ENCODE peak calls at places on chromosomes 7 and 10, in eight cellular contexts. J is GM12892, I is transverse colon, Y is HCT116, Z is HL-60, L is SK-N-SH, G is prostate gland, R is H1. P is an unnamed sample.

GRCh38 chr7:92634125-92634710 is 44.0 kb upstream of the FAM133B start:
- DNase-seq in J (no peak), I (no peak), Y (no peak), Z (no peak), L (no peak), G (no peak), R (no peak), P (no peak)

GRCh38 chr10:36256166-36256565 is 614.1 kb upstream of the FZD8 start:
- DNase-seq in J (no peak), I (no peak), Y (no peak), Z (no peak), L (no peak), G (no peak), R (no peak), P (no peak)

GRCh38 chr7:138610671-138611170 is 90.4 kb downstream of the SVOPL start:
- DNase-seq in J (no peak), I (no peak), Y (no peak), Z (no peak), L (no peak), G (no peak), R (no peak), P (no peak)

GRCh38 chr7:25732771-25733217 is 419.2 kb upstream of the NFE2L3 start:
- DNase-seq in J (no peak), I (no peak), Y (no peak), Z (no peak), L (no peak), G (no peak), R (peak), P (no peak)

GRCh38 chr10:79127151-79127961 is 58.6 kb downstream of the ZMIZ1 start:
- DNase-seq in J (no peak), I (peak), Y (peak), Z (peak), L (no peak), G (peak), R (peak), P (peak)

GRCh38 chr7:93307131-93307660 is 75.0 kb downstream of the VPS50 start:
- DNase-seq in J (no peak), I (no peak), Y (no peak), Z (no peak), L (no peak), G (no peak), R (no peak), P (no peak)

GRCh38 chr10:67297637-67298181 is 371.9 kb downstream of the LRRTM3 start:
- DNase-seq in J (no peak), I (no peak), Y (no peak), Z (no peak), L (no peak), G (no peak), R (no peak), P (no peak)

GRCh38 chr7:3754488-3755365 is 453.7 kb downstream of the SDK1 start:
- DNase-seq in J (no peak), I (peak), Y (no peak), Z (no peak), L (peak), G (no peak), R (peak), P (no peak)

GRCh38 chr7:140005754-140006503 is 56.8 kb downstream of the PARP12 start:
- DNase-seq in J (no peak), I (no peak), Y (peak), Z (no peak), L (no peak), G (no peak), R (peak), P (no peak)

GRCh38 chr7:28942158-28942557 is 16.0 kb downstream of the TRIL start:
- DNase-seq in J (no peak), I (no peak), Y (no peak), Z (no peak), L (no peak), G (no peak), R (no peak), P (no peak)

GRCh38 chr7:89839329-89839728 is 314.9 kb upstream of the STEAP1 start:
- DNase-seq in J (no peak), I (no peak), Y (no peak), Z (no peak), L (no peak), G (no peak), R (no peak), P (no peak)

GRCh38 chr7:14691597-14692203 is 210.9 kb downstream of the DGKB start:
- DNase-seq in J (no peak), I (peak), Y (peak), Z (peak), L (peak), G (peak), R (peak), P (no peak)

GRCh38 chr7:7768977-7769376 is 50.6 kb upstream of the RPA3 start:
- DNase-seq in J (no peak), I (no peak), Y (no peak), Z (no peak), L (peak), G (no peak), R (no peak), P (no peak)

GRCh38 chr7:150955519-150956394 is 22.4 kb downstream of the KCNH2 start:
- DNase-seq in J (no peak), I (peak), Y (no peak), Z (no peak), L (peak), G (no peak), R (no peak), P (no peak)

GRCh38 chr7:5237286-5237685 is 45.5 kb upstream of the SLC29A4 start:
- DNase-seq in J (no peak), I (peak), Y (no peak), Z (peak), L (no peak), G (peak), R (no peak), P (peak)

GRCh38 chr10:93149761-93150160 is 76.1 kb downstream of the CYP26A1 start:
- DNase-seq in J (no peak), I (no peak), Y (no peak), Z (no peak), L (no peak), G (no peak), R (no peak), P (no peak)

GRCh38 chr7:135335628-135336139 is 102.0 kb downstream of the STRA8 start:
- DNase-seq in J (peak), I (peak), Y (peak), Z (no peak), L (peak), G (peak), R (peak), P (no peak)

GRCh38 chr7:43700646-43701501 is 28.4 kb downstream of the COA1 start:
- DNase-seq in J (no peak), I (no peak), Y (no peak), Z (no peak), L (no peak), G (no peak), R (no peak), P (no peak)

GRCh38 chr10:98536551-98536950 is 89.8 kb upstream of the HPS1 start:
- DNase-seq in J (no peak), I (peak), Y (no peak), Z (no peak), L (no peak), G (peak), R (no peak), P (no peak)

GRCh38 chr10:117339569-117339968 is 35.7 kb downstream of the PDZD8 start:
- DNase-seq in J (no peak), I (no peak), Y (no peak), Z (no peak), L (no peak), G (no peak), R (no peak), P (no peak)

GRCh38 chr10:11476035-11476434 is 135.4 kb downstream of the USP6NL start:
- DNase-seq in J (no peak), I (no peak), Y (no peak), Z (no peak), L (no peak), G (no peak), R (no peak), P (no peak)

GRCh38 chr7:122438001-122438400 is 133.5 kb upstream of the FEZF1 start:
- DNase-seq in J (no peak), I (no peak), Y (no peak), Z (no peak), L (no peak), G (no peak), R (no peak), P (no peak)

GRCh38 chr7:37247881-37248280 is 200.8 kb downstream of the ELMO1 start:
- DNase-seq in J (no peak), I (no peak), Y (no peak), Z (peak), L (no peak), G (no peak), R (no peak), P (no peak)

GRCh38 chr7:50554431-50554830 is 10.8 kb downstream of the DDC start:
- DNase-seq in J (no peak), I (no peak), Y (no peak), Z (no peak), L (no peak), G (no peak), R (no peak), P (no peak)

GRCh38 chr7:132915652-132916051 is 166.2 kb downstream of the CHCHD3 start:
- DNase-seq in J (no peak), I (no peak), Y (no peak), Z (no peak), L (no peak), G (no peak), R (no peak), P (no peak)

GRCh38 chr7:87328281-87328680 is 17.2 kb upstream of the CROT start:
- DNase-seq in J (no peak), I (no peak), Y (peak), Z (peak), L (no peak), G (no peak), R (no peak), P (no peak)

GRCh38 chr10:3803295-3803883 is 18.4 kb upstream of the KLF6 start:
- DNase-seq in J (no peak), I (no peak), Y (no peak), Z (no peak), L (no peak), G (no peak), R (no peak), P (no peak)

GRCh38 chr7:53531-53930 is 138.8 kb upstream of the FAM20C start:
- DNase-seq in J (no peak), I (no peak), Y (no peak), Z (no peak), L (no peak), G (no peak), R (no peak), P (no peak)

GRCh38 chr7:137986252-137987010 is 15.5 kb downstream of the CREB3L2 start:
- DNase-seq in J (no peak), I (peak), Y (no peak), Z (no peak), L (no peak), G (no peak), R (no peak), P (peak)

GRCh38 chr10:118501637-118502440 is 93.6 kb downstream of the PRLHR start:
- DNase-seq in J (no peak), I (no peak), Y (no peak), Z (peak), L (no peak), G (peak), R (no peak), P (no peak)

GRCh38 chr7:155007947-155008346 is 5.0 kb upstream of the PAXIP1 start:
- DNase-seq in J (no peak), I (no peak), Y (peak), Z (peak), L (peak), G (no peak), R (no peak), P (no peak)

GRCh38 chr7:45636733-45637132 is 62.6 kb downstream of the ADCY1 start:
- DNase-seq in J (no peak), I (no peak), Y (no peak), Z (no peak), L (no peak), G (no peak), R (no peak), P (no peak)

GRCh38 chr10:117934477-117934876 is 112.3 kb downstream of the RAB11FIP2 start:
- DNase-seq in J (no peak), I (no peak), Y (no peak), Z (no peak), L (no peak), G (no peak), R (no peak), P (no peak)

GRCh38 chr7:151866761-151867650 is 9.9 kb downstream of the PRKAG2 start:
- DNase-seq in J (no peak), I (no peak), Y (no peak), Z (no peak), L (no peak), G (no peak), R (no peak), P (no peak)

GRCh38 chr7:136063337-136063666 is 86.1 kb upstream of the MTPN start:
- DNase-seq in J (no peak), I (no peak), Y (no peak), Z (no peak), L (no peak), G (no peak), R (no peak), P (no peak)

GRCh38 chr7:77425151-77426051 is 9.3 kb upstream of the GSAP start:
- DNase-seq in J (no peak), I (no peak), Y (peak), Z (no peak), L (peak), G (no peak), R (no peak), P (no peak)

GRCh38 chr10:69634759-69635425 is 4.8 kb downstream of the FAM241B start:
- DNase-seq in J (no peak), I (no peak), Y (no peak), Z (no peak), L (no peak), G (no peak), R (no peak), P (peak)

GRCh38 chr7:153532321-153532720 is 519.9 kb upstream of the DPP6 start:
- DNase-seq in J (no peak), I (no peak), Y (no peak), Z (no peak), L (no peak), G (no peak), R (no peak), P (no peak)

GRCh38 chr10:24206926-24207701 is 1.8 kb upstream of the KIAA1217 start:
- DNase-seq in J (no peak), I (peak), Y (no peak), Z (no peak), L (peak), G (no peak), R (no peak), P (no peak)

DNA sequence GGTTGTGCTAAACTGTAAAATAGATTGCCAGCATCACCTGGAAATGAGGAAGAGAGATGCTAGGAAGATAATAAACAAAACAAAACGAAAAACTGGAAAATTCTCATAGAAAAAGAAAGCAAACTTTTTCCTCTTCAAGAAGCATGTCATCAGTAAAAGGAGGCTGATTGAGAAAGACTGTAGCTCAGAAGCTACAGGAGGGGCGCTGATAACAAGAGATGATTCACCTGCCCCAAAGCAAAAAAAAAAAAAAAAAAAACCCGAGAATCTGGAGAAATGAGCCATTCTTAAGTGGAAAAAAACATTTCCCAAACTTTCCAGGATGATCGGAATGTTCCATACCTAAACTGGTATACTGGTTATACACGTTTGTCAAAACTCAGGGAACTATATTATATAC is 130.5 kb upstream of the C1QL3 start:
- DNase-seq in J (no peak), I (no peak), Y (no peak), Z (no peak), L (no peak), G (no peak), R (no peak), P (no peak)
- TF ChIP-seq POLR2AphosphoS5 in J (no peak), I (no peak), Y (no peak), Z (no peak), L (no peak), G (no peak), R (no peak), P (no peak)

GRCh38 chr10:17256026-17256425 is 28.0 kb downstream of the VIM start:
- DNase-seq in J (no peak), I (no peak), Y (no peak), Z (no peak), L (no peak), G (no peak), R (no peak), P (no peak)
- TF ChIP-seq POLR2AphosphoS5 in J (no peak), I (no peak), Y (no peak), Z (no peak), L (no peak), G (no peak), R (no peak), P (no peak)

GRCh38 chr7:149126662-149127321 is 668 bp upstream of the ZNF425 start:
- DNase-seq in J (peak), I (peak), Y (no peak), Z (peak), L (peak), G (peak), R (no peak), P (no peak)
- TF ChIP-seq POLR2AphosphoS5 in J (no peak), I (no peak), Y (peak), Z (no peak), L (no peak), G (no peak), R (no peak), P (no peak)

DNA sequence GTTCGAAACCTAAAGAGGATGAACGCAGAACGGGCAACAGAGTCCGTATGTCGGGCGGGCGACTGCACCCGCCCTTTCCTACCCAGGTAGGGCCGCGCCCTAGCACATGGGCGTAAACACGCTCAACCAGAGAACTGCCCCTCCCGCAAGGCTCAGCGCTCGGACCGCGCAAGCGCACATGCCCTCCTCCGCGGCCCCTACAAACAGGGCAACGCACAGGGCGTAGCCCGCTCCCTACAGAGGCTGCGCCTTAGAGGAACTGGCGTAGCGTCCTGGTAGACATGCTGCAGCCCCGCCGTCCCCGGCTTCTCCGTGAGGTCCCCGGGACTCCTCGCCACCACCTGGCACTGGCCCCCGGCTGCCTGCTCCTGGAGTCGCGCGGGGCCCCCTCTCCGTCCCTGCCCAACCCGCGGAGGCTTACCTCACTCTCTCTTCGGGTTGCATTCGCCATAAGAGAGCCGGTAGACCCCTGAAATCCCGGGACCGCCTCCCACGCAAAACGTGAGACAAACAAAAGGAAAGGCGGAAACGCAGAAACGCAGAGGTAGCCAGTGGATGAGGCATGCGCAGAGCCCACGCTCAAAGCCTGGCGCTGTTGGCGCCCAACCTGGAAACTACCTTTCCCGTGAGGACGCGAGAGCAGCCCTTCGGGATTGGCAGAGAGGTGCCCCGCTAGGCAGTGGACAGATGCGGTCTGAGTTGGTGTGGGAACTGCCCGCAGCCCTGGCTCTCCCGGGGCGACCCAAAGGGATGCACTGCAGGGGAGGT is at the start of gene ZNF33B:
- DNase-seq in J (peak), I (peak), Y (peak), Z (peak), L (peak), G (peak), R (peak), P (peak)
- TF ChIP-seq POLR2AphosphoS5 in J (peak), I (peak), Y (peak), Z (peak), L (peak), G (peak), R (peak), P (no peak)

GRCh38 chr10:124737708-124738107 is 6.5 kb downstream of the FAM53B start:
- DNase-seq in J (no peak), I (no peak), Y (no peak), Z (no peak), L (no peak), G (no peak), R (no peak), P (no peak)

GRCh38 chr10:124738441-124738840 is 5.7 kb downstream of the FAM53B start:
- DNase-seq in J (no peak), I (no peak), Y (no peak), Z (no peak), L (no peak), G (no peak), R (no peak), P (no peak)

GRCh38 chr10:124736491-124737136 is 7.6 kb downstream of the FAM53B start:
- DNase-seq in J (no peak), I (peak), Y (no peak), Z (no peak), L (no peak), G (peak), R (no peak), P (peak)

GRCh38 chr10:124735491-124736286 is 8.5 kb downstream of the FAM53B start:
- DNase-seq in J (no peak), I (no peak), Y (no peak), Z (no peak), L (no peak), G (no peak), R (no peak), P (no peak)

DNA sequence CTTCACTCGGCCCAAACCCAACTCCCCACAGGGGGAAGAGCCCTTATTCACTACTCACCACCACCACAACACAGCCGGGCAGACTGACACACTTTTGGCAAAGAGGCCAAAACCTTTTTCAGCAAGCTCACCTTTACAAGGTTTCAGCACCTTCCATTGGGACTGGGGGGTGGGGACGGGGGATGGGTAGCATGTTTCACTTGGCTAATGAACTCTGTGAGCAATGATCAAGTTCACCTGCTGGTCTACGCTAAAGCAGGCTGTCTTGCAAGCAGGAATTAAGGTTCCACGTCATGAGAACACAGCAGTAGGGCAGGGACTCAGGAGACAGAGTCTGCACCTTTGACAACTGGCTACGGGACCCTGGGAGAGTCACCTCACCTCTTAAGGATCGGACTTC is 7.0 kb downstream of the FAM53B start:
- DNase-seq in J (no peak), I (no peak), Y (no peak), Z (no peak), L (no peak), G (no peak), R (no peak), P (no peak)
- TF ChIP-seq POLR2AphosphoS5 in J (no peak), I (no peak), Y (no peak), Z (no peak), L (no peak), G (no peak), R (no peak), P (no peak)